ENCODE peak calls at places on chromosomes 3 and 15, in five cellular contexts. P, W, B, Y and C are unnamed samples.

GRCh38 chr3:25679166-25679565 is 14.5 kb upstream of the TOP2B start:
- DNase-seq in W (no peak), B (no peak), Y (no peak), P (no peak), C (no peak)

GRCh38 chr15:60076582-60077263 is 72.6 kb downstream of the FOXB1 start:
- DNase-seq in P (no peak), W (no peak), Y (no peak), B (no peak), C (no peak)

GRCh38 chr15:90883971-90884718 is at the start of gene FES:
- DNase-seq in W (no peak), Y (no peak), P (peak), B (peak), C (peak)

GRCh38 chr3:46701211-46701939 is at the start of gene TMIE:
- DNase-seq in Y (no peak), B (no peak), P (no peak), W (peak), C (no peak)

GRCh38 chr3:101976473-101976872 is 127.2 kb downstream of the NFKBIZ start:
- DNase-seq in Y (no peak), P (no peak), B (no peak), W (no peak), C (no peak)

GRCh38 chr3:128278761-128279593 is 125.7 kb downstream of the EEFSEC start:
- DNase-seq in B (no peak), W (no peak), P (no peak), Y (no peak), C (peak)

GRCh38 chr3:143865302-143865701 is 17.0 kb upstream of the SLC9A9 start:
- DNase-seq in W (no peak), P (no peak), B (no peak), Y (no peak), C (no peak)

GRCh38 chr15:44087578-44088190 is 107.4 kb downstream of the FRMD5 start:
- DNase-seq in Y (peak), B (no peak), W (no peak), P (no peak), C (no peak)

GRCh38 chr15:57217716-57218598 is 158.3 kb upstream of the CGNL1 start:
- DNase-seq in P (no peak), Y (no peak), W (no peak), B (no peak), C (no peak)

GRCh38 chr15:69225355-69226027 is 65.1 kb downstream of the GLCE start:
- DNase-seq in P (no peak), W (no peak), Y (peak), B (no peak), C (no peak)

GRCh38 chr3:118304557-118304956 is 730.1 kb downstream of the IGSF11 start:
- DNase-seq in B (no peak), Y (no peak), W (no peak), P (no peak), C (no peak)

GRCh38 chr15:35290301-35290721 is 205.2 kb upstream of the NANOGP8 start:
- DNase-seq in P (peak), B (no peak), W (no peak), Y (no peak), C (no peak)

GRCh38 chr15:39134282-39134681 is 446.6 kb upstream of the THBS1 start:
- DNase-seq in Y (no peak), P (no peak), W (no peak), B (no peak), C (no peak)

GRCh38 chr3:28218917-28219198 is 22.6 kb upstream of the CMC1 start:
- DNase-seq in B (no peak), W (no peak), P (no peak), Y (no peak), C (no peak)

GRCh38 chr3:3821780-3822179 is 22.5 kb downstream of the LRRN1 start:
- DNase-seq in W (no peak), P (no peak), Y (no peak), B (no peak), C (no peak)

GRCh38 chr3:188695251-188695650 is 476.5 kb upstream of the TPRG1 start:
- DNase-seq in W (no peak), B (no peak), Y (no peak), P (no peak), C (no peak)

GRCh38 chr3:63576826-63577225 is 75.6 kb upstream of the SNTN start:
- DNase-seq in W (no peak), Y (no peak), B (no peak), P (no peak), C (no peak)

GRCh38 chr3:73134034-73134433 is 72.6 kb downstream of the EBLN2 start:
- DNase-seq in P (no peak), B (no peak), Y (no peak), W (no peak), C (no peak)

GRCh38 chr3:172903642-172904041 is 153.1 kb downstream of the ECT2 start:
- DNase-seq in Y (no peak), B (no peak), P (no peak), W (no peak), C (no peak)

GRCh38 chr3:47283193-47283537 is 421 bp downstream of the KLHL18 start:
- DNase-seq in Y (peak), W (no peak), B (no peak), P (peak), C (peak)

GRCh38 chr15:69852482-69853275 is 245.0 kb downstream of the TLE3 start:
- DNase-seq in B (no peak), W (no peak), P (no peak), Y (no peak), C (no peak)

GRCh38 chr3:50390523-50391177 is 31.3 kb upstream of the TMEM115 start:
- DNase-seq in Y (no peak), P (peak), W (no peak), B (peak), C (peak)

GRCh38 chr15:25508369-25509002 is 69.7 kb upstream of the UBE3A start:
- DNase-seq in Y (peak), W (no peak), P (no peak), B (no peak), C (no peak)

GRCh38 chr15:45333550-45333949 is 44.8 kb downstream of the GATM start:
- DNase-seq in P (no peak), W (no peak), Y (no peak), B (no peak), C (peak)

GRCh38 chr15:81940467-81941451 is 105.1 kb downstream of the MEX3B start:
- DNase-seq in P (no peak), B (no peak), W (no peak), Y (no peak), C (no peak)

DNA sequence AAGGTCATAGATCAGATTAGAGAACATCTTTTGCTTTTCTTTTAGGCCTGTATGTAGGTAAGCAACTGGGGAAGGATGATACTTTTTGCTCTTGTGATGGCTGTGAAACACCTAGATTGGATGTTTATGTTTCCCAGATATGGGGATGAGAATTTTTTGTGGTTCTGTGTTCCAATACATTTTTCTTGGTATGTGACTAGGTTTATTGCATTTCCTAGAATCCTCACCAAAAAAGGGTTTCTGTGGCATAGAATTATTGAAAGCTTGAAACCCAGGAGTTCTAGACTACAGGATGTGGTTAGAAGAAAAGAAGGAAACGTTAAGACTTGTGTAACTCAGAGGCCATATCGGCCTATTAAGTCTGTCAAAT is 25.8 kb downstream of the OXNAD1 start:
- DNase-seq in P (no peak), B (no peak), Y (no peak), W (no peak), C (no peak)
- H3K4me3 ChIP-seq in P (no peak), B (no peak), Y (no peak), W (peak), C (no peak)

GRCh38 chr3:112132975-112133448 is at the start of gene GCSAM:
- DNase-seq in W (peak), Y (no peak), P (peak), B (peak), C (no peak)

GRCh38 chr3:112131111-112131510 is 1.9 kb downstream of the GCSAM start:
- DNase-seq in P (no peak), W (no peak), Y (no peak), B (no peak), C (no peak)

GRCh38 chr3:112132088-112132487 is 960 bp downstream of the GCSAM start:
- DNase-seq in W (no peak), Y (no peak), B (no peak), P (no peak), C (no peak)

GRCh38 chr3:112133606-112134334 is 722 bp upstream of the GCSAM start:
- DNase-seq in W (no peak), P (no peak), B (no peak), Y (no peak), C (no peak)

GRCh38 chr3:112132554-112132953 is 494 bp downstream of the GCSAM start:
- DNase-seq in B (no peak), Y (no peak), P (no peak), W (no peak), C (no peak)
- H3K27ac ChIP-seq in B (no peak), Y (no peak), P (peak), W (no peak), C (peak)

GRCh38 chr3:32835049-32835371 is 17.2 kb downstream of the TRIM71 start:
- DNase-seq in P (no peak), W (no peak), Y (no peak), B (no peak), C (no peak)
- H3K4me3 ChIP-seq in P (no peak), W (no peak), Y (no peak), B (no peak), C (no peak)

DNA sequence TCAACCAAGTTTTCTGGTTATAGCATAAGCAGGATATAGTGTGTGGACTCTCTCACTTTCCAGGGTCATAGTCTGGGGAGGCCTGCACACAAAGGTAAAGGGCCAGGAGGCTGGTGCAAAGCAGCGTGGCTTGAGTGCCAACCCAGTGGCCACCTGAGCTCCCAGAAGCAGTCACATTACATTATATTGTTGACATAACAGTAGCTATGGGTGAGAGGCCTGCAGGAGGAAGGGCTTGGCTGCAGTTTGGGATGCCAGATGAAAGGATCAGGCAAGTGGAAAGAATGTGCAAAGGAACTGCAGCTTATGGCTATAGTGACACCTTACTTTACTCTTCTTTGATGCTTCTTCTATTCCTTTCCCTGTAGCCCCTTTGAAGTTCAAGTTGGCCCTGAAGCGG is 96.5 kb downstream of the FLNB start:
- DNase-seq in P (peak), W (no peak), B (no peak), Y (no peak), C (peak)
- H3K27ac ChIP-seq in P (no peak), W (no peak), B (no peak), Y (no peak), C (no peak)

GRCh38 chr3:194508486-194509449 is 22.0 kb upstream of the ATP13A3 start:
- DNase-seq in B (no peak), W (no peak), P (no peak), Y (no peak), C (no peak)
- H3K4me3 ChIP-seq in B (no peak), W (no peak), P (no peak), Y (no peak), C (no peak)

DNA sequence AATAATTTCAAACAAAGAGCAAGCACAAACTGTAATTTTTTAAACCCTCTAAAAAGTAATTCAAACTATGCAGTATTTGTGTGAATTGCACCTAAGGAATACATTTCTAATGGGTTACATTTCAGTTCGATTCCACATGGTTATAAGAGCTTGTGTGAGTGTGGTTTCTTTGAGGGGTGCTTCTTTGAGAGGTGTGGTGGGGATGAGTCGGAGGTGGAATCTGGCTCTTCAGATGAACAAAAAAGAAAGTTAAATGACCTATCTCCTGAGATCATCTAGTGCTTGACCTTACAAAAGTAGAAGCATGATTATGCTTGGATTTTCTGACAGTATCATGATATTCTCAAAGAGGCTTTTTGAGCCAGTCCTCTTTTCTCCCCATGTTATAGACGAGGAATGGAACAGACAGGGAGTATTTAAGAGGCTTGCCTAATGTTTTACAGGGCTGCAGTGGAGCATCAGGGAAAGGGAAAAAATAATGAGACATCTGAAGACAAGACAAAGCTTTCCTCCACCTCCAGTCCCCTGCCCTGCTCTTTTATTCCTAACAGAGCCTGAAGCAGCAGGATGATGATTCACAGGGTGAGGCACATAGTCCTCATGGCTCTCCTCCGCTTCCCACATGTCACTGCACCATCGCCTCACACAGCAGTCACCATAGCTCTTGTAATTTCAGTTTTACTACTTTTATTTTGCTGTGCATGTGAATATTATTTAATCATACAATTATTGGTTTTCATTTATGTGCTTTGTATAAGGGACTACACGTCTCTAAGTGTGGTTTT is 82.0 kb downstream of the LYSMD4 start:
- DNase-seq in P (no peak), W (no peak), B (no peak), Y (no peak), C (no peak)
- H3K27ac ChIP-seq in P (no peak), W (no peak), B (no peak), Y (no peak), C (no peak)